ENCODE peak calls at places on chromosomes 11 and 22, in ten cellular contexts. R is HCT116, M is heart left ventricle, E is iPS DF 6.9, B is left ventricle myocardium inferior, S is colonic mucosa, V is upper lobe of right lung, O is mammary epithelial cell, A is transverse colon, P is IMR-90. T is an unnamed sample. For H3K27me3 and H3K4me1, the result is how much of the 10 kb centered on the place peaks cover.

GRCh38 chr11:115523727-115524399 is 19.6 kb upstream of the CADM1 start:
- DNase-seq in V (no peak), O (no peak), E (no peak), P (no peak), M (no peak), A (no peak), S (no peak), B (no peak), R (no peak), T (no peak)

GRCh38 chr11:114291847-114292680 is 4.1 kb upstream of the NNMT start:
- DNase-seq in E (no peak), A (no peak), O (peak), R (no peak), B (no peak), M (no peak), P (peak), S (no peak), V (no peak), T (peak)

GRCh38 chr11:8242480-8243280 is 21.0 kb downstream of the LMO1 start:
- DNase-seq in M (no peak), A (no peak), S (no peak), O (no peak), E (no peak), B (no peak), V (no peak), R (no peak), P (no peak), T (no peak)

GRCh38 chr22:49994361-49995058 is 18.1 kb downstream of the IL17REL start:
- DNase-seq in A (peak), S (peak), P (no peak), B (no peak), V (peak), M (peak), R (no peak), E (no peak), O (no peak), T (no peak)

GRCh38 chr11:78417175-78417887 is at the start of gene GAB2:
- DNase-seq in B (no peak), E (no peak), O (no peak), A (peak), V (no peak), M (peak), S (peak), R (no peak), P (no peak), T (no peak)

GRCh38 chr11:9138612-9139579 is 47.5 kb upstream of the SCUBE2 start:
- DNase-seq in A (peak), M (no peak), B (no peak), O (peak), S (peak), V (no peak), R (peak), E (no peak), P (peak), T (peak)

GRCh38 chr11:5252280-5253265 is 2.0 kb downstream of the HBG2 start:
- DNase-seq in O (no peak), P (no peak), S (no peak), V (no peak), E (no peak), B (no peak), R (no peak), M (no peak), A (no peak), T (no peak)

GRCh38 chr11:34960277-34960676 is 43.9 kb downstream of the PDHX start:
- DNase-seq in A (no peak), P (no peak), B (peak), E (no peak), S (no peak), O (no peak), M (peak), R (no peak), V (no peak), T (no peak)

GRCh38 chr22:32579533-32580220 is 105.1 kb downstream of the FBXO7 start:
- DNase-seq in M (no peak), S (no peak), B (peak), V (no peak), O (no peak), P (peak), A (no peak), E (no peak), R (no peak), T (no peak)

GRCh38 chr11:130001491-130002351 is 914 bp downstream of the PRDM10 start:
- DNase-seq in P (peak), V (peak), S (peak), E (no peak), B (peak), M (peak), O (peak), A (peak), R (no peak), T (no peak)

GRCh38 chr22:20432244-20432686 is 5.4 kb downstream of the SCARF2 start:
- DNase-seq in A (no peak), R (no peak), B (no peak), E (no peak), O (no peak), V (peak), M (peak), S (no peak), P (no peak), T (no peak)
- H3K27me3 ChIP-seq in A (half or more), R (under half), B (half or more), E (under half), O (under half), V (under half), M (under half), S (half or more), P (under half), T (half or more)

DNA sequence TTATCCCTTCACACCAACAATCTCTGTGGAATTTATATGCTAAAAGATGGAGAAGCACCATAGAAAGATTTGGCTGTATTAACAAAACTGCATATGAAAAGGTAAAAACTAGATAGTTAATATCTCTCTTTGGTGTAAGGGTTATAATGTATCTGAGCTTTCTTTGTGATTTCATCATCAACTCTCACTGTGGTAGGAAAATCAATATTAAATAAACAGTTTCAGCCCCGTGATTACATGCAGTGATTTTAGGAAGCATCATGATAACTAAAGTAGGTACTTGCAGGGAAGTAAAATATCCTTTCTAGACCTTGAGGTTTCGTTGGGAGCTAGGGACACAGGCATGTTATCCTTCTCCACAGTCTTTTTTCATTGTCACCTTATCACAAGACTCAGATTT is 2.7 kb downstream of the BMAL1 start:
- DNase-seq in P (no peak), S (no peak), A (no peak), E (no peak), B (no peak), R (no peak), V (no peak), M (no peak), O (no peak), T (no peak)
- H3K4me1 ChIP-seq in P (under half), S (under half), A (under half), E (under half), B (half or more), R (under half), V (under half), M (under half), O (under half), T (under half)

DNA sequence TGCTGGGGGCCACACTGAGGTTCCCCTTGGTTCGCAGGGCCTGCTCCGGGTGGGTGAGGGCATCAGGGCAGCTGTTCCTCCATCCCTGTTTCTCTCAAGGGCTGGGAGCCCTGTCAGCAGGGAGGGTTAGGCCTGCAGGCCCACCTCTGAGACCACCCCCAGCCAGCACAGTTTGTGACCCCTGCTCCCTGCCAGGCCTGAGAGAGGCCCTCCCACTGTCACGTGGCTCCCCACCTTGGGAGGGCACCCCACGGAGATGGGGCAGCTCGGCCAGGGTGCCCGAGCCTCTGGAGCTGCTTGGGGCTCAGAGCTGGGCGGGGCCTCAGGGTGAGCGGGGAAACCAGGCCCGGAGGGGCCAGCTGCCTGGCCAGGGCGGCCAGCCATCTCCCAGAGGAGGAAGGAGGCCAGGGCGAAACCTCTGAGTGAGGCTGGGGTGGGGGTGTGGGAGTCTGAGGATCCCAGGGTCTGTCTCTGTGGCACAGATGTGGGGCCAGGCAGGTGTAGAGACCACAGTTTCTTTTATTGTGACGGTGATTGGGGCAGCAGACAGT is 2.5 kb upstream of the INS start:
- DNase-seq in P (no peak), R (no peak), S (no peak), E (no peak), B (no peak), A (no peak), O (no peak), M (no peak), V (no peak), T (no peak)
- H3K27ac ChIP-seq in P (no peak), R (no peak), S (no peak), E (no peak), B (no peak), A (no peak), O (no peak), M (no peak), V (no peak), T (no peak)

GRCh38 chr11:126072821-126073594 is 10.3 kb upstream of the CDON start:
- DNase-seq in O (peak), E (no peak), R (no peak), V (no peak), P (no peak), A (no peak), M (no peak), S (no peak), B (no peak), T (peak)

GRCh38 chr11:126076641-126077040 is 14.0 kb upstream of the CDON start:
- DNase-seq in R (no peak), O (no peak), M (no peak), P (no peak), S (no peak), V (no peak), B (no peak), A (no peak), E (no peak), T (no peak)

GRCh38 chr11:126072141-126072741 is 9.6 kb upstream of the CDON start:
- DNase-seq in M (no peak), R (no peak), P (no peak), O (no peak), B (no peak), E (no peak), S (no peak), V (no peak), A (no peak), T (peak)
- H3K27me3 ChIP-seq in M (under half), R (under half), P (under half), O (under half), B (under half), E (under half), S (under half), V (under half), A (under half), T (under half)

GRCh38 chr11:2222479-2222878 is 47.9 kb downstream of the ASCL2 start:
- DNase-seq in O (no peak), E (no peak), S (no peak), M (no peak), R (no peak), B (no peak), P (no peak), A (no peak), V (no peak), T (no peak)
- H3K4me1 ChIP-seq in O (under half), E (under half), S (under half), M (under half), R (under half), B (under half), P (under half), A (under half), V (under half), T (under half)

GRCh38 chr22:30310881-30311771 is 15.6 kb downstream of the TBC1D10A start:
- DNase-seq in V (peak), B (peak), E (no peak), O (peak), R (no peak), S (peak), M (peak), P (peak), A (peak), T (no peak)

GRCh38 chr22:30313527-30314385 is 13.0 kb downstream of the TBC1D10A start:
- DNase-seq in V (no peak), P (no peak), E (no peak), M (no peak), O (peak), R (no peak), B (no peak), S (no peak), A (no peak), T (no peak)

GRCh38 chr22:30309981-30310672 is 16.6 kb downstream of the TBC1D10A start:
- DNase-seq in A (peak), M (no peak), E (no peak), V (no peak), B (no peak), P (peak), O (no peak), R (no peak), S (peak), T (no peak)

GRCh38 chr22:30314918-30315317 is 11.8 kb downstream of the TBC1D10A start:
- DNase-seq in M (no peak), R (no peak), P (peak), A (no peak), V (no peak), E (no peak), B (no peak), O (peak), S (no peak), T (no peak)

DNA sequence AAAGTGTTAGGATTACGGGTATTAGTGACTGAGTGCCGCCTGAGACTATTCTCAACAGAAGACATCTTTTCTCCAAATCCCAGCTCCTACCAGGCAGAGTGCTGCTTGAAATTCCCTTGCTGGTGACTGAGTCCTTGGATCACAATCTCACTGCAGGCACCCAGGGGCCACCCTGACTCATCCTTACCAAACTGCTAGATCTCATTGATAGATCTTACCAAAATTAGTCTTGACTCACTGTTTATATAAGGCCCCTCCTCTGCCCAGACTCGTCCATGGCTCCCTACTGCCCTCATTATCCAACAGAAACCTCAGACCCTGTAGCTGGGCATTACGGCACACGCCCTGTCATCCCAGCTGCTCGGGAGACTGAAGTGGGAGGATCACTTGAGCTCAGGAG is 14.7 kb downstream of the TBC1D10A start:
- DNase-seq in E (no peak), P (peak), R (peak), A (no peak), M (no peak), B (no peak), S (no peak), O (peak), V (no peak), T (peak)
- H3K27ac ChIP-seq in E (no peak), P (no peak), R (peak), A (peak), M (peak), B (peak), S (peak), O (peak), V (peak), T (no peak)

DNA sequence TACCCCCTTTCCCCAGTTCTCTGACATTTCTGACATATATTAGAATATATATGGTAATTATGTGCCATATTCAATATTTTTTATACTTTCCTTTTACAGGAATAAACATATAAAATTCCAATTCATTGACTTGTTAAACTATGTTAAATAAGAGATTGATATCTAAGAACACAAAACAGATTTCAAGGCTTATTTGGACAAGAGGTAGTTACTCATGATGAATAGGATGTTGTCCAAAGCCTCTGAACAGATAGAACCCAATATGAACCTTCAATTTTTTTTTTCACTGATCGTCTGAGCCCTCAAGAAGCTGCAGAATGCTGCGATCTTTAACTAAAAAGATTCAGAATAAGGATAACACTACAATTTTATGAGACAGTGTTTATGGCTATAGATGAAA is 340.3 kb downstream of the LUZP2 start:
- DNase-seq in E (no peak), P (no peak), V (no peak), B (no peak), R (no peak), A (no peak), M (no peak), S (no peak), O (no peak), T (no peak)
- H3K27me3 ChIP-seq in E (under half), P (under half), V (under half), B (under half), R (under half), A (under half), M (under half), S (under half), O (under half), T (under half)

DNA sequence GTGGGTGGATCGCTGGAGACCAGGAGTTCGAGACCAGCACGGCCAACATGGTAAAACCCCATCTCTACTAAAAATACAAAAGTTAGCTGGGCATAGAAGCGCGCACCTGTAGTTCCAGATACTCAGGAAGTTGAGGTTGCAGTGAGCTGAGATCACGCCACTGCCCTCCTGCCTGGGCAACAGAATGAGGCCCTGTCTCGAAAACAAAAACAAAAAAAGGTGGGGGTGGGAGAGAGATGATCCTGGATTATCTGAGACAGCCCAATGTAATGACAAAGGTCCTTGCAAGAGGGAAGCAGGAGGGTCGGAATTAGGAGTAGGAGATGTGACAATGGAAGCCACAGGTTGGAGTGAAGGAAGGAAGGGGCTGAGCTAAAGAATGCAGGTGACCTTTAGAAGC is 87.6 kb upstream of the APOA1 start:
- DNase-seq in E (no peak), M (no peak), B (no peak), O (no peak), S (no peak), R (no peak), P (no peak), A (peak), V (no peak), T (no peak)
- H3K4me1 ChIP-seq in E (under half), M (under half), B (under half), O (under half), S (under half), R (under half), P (under half), A (under half), V (under half), T (under half)